ENCODE peak calls at places on chromosomes 7 and 10, in four cellular contexts. G is PC-3, O is HCT116, F is IMR-90. E is an unnamed sample.

GRCh38 chr7:134999136-134999535 is 12.8 kb downstream of the AGBL3 start:
- DNase-seq in O (no peak), F (no peak), G (no peak), E (no peak)

GRCh38 chr10:110365356-110366143 is 60.8 kb upstream of the SMNDC1 start:
- DNase-seq in G (no peak), F (no peak), O (no peak), E (no peak)

GRCh38 chr10:129373718-129374117 is 93.3 kb upstream of the MGMT start:
- DNase-seq in G (no peak), F (no peak), O (no peak), E (no peak)

GRCh38 chr7:78770422-78771410 is 682.8 kb downstream of the MAGI2 start:
- DNase-seq in O (no peak), F (peak), G (no peak), E (no peak)

GRCh38 chr7:21355406-21355874 is 72.4 kb upstream of the SP4 start:
- DNase-seq in O (no peak), G (no peak), F (no peak), E (no peak)

GRCh38 chr10:12201543-12201942 is 5.6 kb downstream of the CDC123 start:
- DNase-seq in G (no peak), F (no peak), O (no peak), E (no peak)

GRCh38 chr10:30755474-30755873 is 125.9 kb upstream of the LYZL2 start:
- DNase-seq in O (no peak), F (peak), G (no peak), E (no peak)

GRCh38 chr7:116122972-116123595 is 87.3 kb upstream of the TES start:
- DNase-seq in O (peak), F (peak), G (peak), E (no peak)

GRCh38 chr10:121332829-121333765 is 265.1 kb downstream of the FGFR2 start:
- DNase-seq in O (no peak), G (no peak), F (no peak), E (no peak)

GRCh38 chr10:110843031-110843430 is 28.7 kb upstream of the PDCD4 start:
- DNase-seq in F (no peak), G (no peak), O (no peak), E (no peak)

GRCh38 chr10:28925154-28925663 is 247.9 kb downstream of the BAMBI start:
- DNase-seq in F (no peak), G (no peak), O (no peak), E (no peak)

GRCh38 chr7:191105-192034 is 1.0 kb upstream of the FAM20C start:
- DNase-seq in G (peak), F (peak), O (peak), E (peak)

GRCh38 chr10:29223311-29223710 is 65.6 kb upstream of the LYZL1 start:
- DNase-seq in F (no peak), G (no peak), O (no peak), E (no peak)

GRCh38 chr10:38038107-38038931 is 27.8 kb downstream of the ZNF33A start:
- DNase-seq in O (no peak), F (peak), G (no peak), E (no peak)

GRCh38 chr10:26792780-26793495 is 67.8 kb downstream of the ABI1 start:
- DNase-seq in O (no peak), G (no peak), F (no peak), E (no peak)

GRCh38 chr10:124008187-124008970 is 85.0 kb downstream of the CHST15 start:
- DNase-seq in O (no peak), G (no peak), F (no peak), E (no peak)

GRCh38 chr7:57071-57470 is 135.3 kb upstream of the FAM20C start:
- DNase-seq in F (no peak), O (no peak), G (no peak), E (no peak)

GRCh38 chr7:951881-952547 is 2.5 kb downstream of the ADAP1 start:
- DNase-seq in F (no peak), G (no peak), O (no peak), E (no peak)

GRCh38 chr7:71521506-71521905 is 389.6 kb downstream of the GALNT17 start:
- DNase-seq in O (no peak), G (no peak), F (no peak), E (no peak)

DNA sequence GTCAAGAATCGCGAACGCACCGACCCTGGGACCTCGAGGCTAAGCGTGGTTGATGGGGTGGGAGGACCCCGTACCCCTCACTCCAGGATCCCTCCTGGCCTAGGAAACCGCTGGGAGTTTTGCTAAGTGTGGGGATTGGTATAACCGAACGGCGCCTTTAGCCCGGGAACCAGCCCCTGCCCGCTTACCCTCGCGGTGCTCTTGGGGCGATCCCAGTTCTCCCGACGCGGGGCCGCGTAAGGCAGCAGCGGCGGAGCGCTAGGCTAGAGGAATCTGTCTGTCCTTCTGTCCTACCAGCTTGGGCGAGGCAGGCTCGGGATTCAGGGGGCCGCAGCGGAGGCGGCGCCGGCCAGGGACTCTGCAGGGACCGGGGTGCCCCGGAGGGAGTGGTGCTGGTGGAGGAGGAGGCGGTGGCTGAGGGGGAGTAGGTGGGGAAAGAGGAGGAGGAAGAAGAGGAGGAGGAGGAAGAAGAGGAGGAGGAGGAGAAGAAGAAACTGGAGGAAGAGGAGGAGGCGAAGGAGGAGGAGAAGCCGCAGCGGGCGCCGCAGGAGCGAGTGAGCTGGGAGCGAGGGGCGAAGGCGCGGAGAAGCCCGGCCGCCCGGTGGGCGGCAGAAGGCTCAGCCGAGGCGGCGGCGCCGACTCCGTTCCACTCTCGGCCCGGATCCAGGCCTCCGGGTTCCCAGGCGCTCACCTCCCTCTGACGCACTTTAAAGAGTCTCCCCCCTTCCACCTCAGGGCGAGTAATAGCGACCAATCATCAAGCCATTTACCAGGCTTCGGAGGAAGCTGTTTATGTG is 439 bp upstream of the EMX2 start:
- DNase-seq in F (peak), G (no peak), O (no peak), E (peak)
- H3K9ac ChIP-seq in F (no peak), G (no peak), O (no peak), E (peak)

GRCh38 chr7:115010436-115010810 is 88.5 kb downstream of the MDFIC start:
- DNase-seq in G (no peak), F (no peak), O (no peak), E (no peak)
- H3K27ac ChIP-seq in G (no peak), F (no peak), O (no peak), E (no peak)

GRCh38 chr7:45573636-45574470 is at the start of gene ADCY1:
- DNase-seq in F (no peak), G (no peak), O (no peak), E (no peak)
- H3K9ac ChIP-seq in F (no peak), G (no peak), O (no peak), E (no peak)

GRCh38 chr10:10891437-10891836 is 126.2 kb upstream of the CELF2 start:
- DNase-seq in O (no peak), G (no peak), F (peak), E (no peak)
- H3K27ac ChIP-seq in O (no peak), G (no peak), F (no peak), E (no peak)

GRCh38 chr7:150340024-150340749 is 1.2 kb downstream of the RARRES2 start:
- DNase-seq in G (no peak), O (no peak), F (peak), E (no peak)

GRCh38 chr7:150340875-150341262 is 560 bp downstream of the RARRES2 start:
- DNase-seq in F (no peak), O (no peak), G (no peak), E (no peak)

GRCh38 chr7:150342119-150342405 is 633 bp upstream of the RARRES2 start:
- DNase-seq in F (no peak), O (no peak), G (no peak), E (no peak)

GRCh38 chr7:150343225-150343624 is 1.8 kb upstream of the RARRES2 start:
- DNase-seq in O (no peak), G (no peak), F (no peak), E (no peak)

GRCh38 chr7:150341263-150342118 is at the start of gene RARRES2:
- DNase-seq in O (no peak), G (no peak), F (no peak), E (no peak)
- H3K9ac ChIP-seq in O (no peak), G (no peak), F (peak), E (no peak)

DNA sequence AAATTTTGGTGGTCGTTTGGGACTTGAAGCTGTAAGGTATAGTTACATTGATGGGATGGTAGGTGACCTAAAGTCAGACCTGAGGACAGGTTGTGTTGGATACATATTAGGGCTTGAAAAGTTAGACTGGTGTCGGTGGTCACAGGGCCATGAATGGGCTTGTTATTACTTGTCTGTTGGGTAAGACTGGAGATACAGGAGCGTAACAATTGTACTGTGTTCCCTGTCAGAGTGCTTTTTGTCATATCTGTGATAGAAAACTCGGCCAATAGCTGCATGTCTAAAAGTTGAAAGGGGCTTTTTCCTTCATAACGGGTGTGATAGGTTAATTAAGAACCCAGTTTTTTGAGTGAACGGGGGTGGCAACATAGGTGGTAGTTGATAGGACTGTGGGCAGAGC is 13.5 kb upstream of the CHST3 start:
- DNase-seq in F (no peak), O (no peak), G (no peak), E (no peak)
- H3K27ac ChIP-seq in F (no peak), O (no peak), G (no peak), E (no peak)

DNA sequence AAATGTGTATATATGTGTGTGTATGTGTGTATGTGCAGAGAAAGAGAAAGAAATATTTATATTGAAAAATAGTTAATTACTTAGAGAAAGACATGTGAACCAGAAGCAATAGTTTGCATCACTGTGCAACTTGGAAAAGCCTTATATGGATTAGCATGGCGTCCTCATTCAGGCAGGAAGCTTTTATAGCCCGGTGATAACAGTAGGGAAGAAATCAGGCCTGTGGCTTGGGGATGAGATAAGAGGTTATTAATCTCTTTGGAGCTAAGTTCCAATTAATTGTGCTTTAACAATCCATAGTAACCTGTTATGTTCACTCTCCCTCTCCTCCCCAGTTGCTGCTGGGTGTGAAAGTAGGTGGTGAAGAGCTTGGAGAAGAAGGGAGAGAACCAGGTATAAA is 36.5 kb downstream of the IFIT5 start:
- DNase-seq in F (no peak), O (no peak), G (no peak), E (no peak)
- H3K9ac ChIP-seq in F (no peak), O (no peak), G (no peak), E (no peak)

GRCh38 chr7:48426331-48426965 is 255.2 kb downstream of the ABCA13 start:
- DNase-seq in F (no peak), G (no peak), O (no peak), E (no peak)
- H3K27ac ChIP-seq in F (no peak), G (peak), O (no peak), E (peak)

GRCh38 chr10:90912854-90913479 is 7.9 kb downstream of the ANKRD1 start:
- DNase-seq in G (no peak), F (no peak), O (no peak), E (no peak)
- H3K9ac ChIP-seq in G (no peak), F (no peak), O (no peak), E (no peak)

GRCh38 chr7:30708983-30709382 is 26.7 kb upstream of the CRHR2 start:
- DNase-seq in O (no peak), F (no peak), G (no peak), E (no peak)
- H3K27ac ChIP-seq in O (no peak), F (no peak), G (no peak), E (no peak)

E was measured in keratinocyte.